ENCODE peak calls at places on chromosomes 7 and 10, in four cellular contexts. A, B, F and M are unnamed samples.

GRCh38 chr7:12111461-12112405 is 99.4 kb upstream of the TMEM106B start:
- DNase-seq in B (no peak), A (no peak), F (no peak), M (peak; percentile 74)

GRCh38 chr7:55508301-55509011 is 63.8 kb downstream of the VOPP1 start:
- DNase-seq in B (no peak), A (no peak), F (peak; percentile 5), M (no peak)

GRCh38 chr7:90473819-90474218 is 4.4 kb downstream of the PTTG1IP2 start:
- DNase-seq in B (no peak), F (no peak), A (no peak), M (no peak)

GRCh38 chr7:155405399-155406318 is 52.3 kb upstream of the EN2 start:
- DNase-seq in B (no peak), F (no peak), A (peak; percentile 41), M (peak; percentile 29)

GRCh38 chr10:484925-485661 is 204.4 kb downstream of the DIP2C start:
- DNase-seq in A (no peak), F (no peak), B (no peak), M (no peak)

GRCh38 chr7:91230100-91230499 is 34.1 kb upstream of the FZD1 start:
- DNase-seq in F (no peak), B (no peak), A (no peak), M (no peak)

GRCh38 chr7:143494622-143495021 is 16.9 kb downstream of the TAS2R41 start:
- DNase-seq in B (no peak), A (no peak), F (no peak), M (no peak)

GRCh38 chr7:158655931-158656441 is 48.6 kb downstream of the NCAPG2 start:
- DNase-seq in F (no peak), B (peak; percentile 91), A (no peak), M (no peak)

GRCh38 chr10:131911451-131911850 is 10.6 kb downstream of the PPP2R2D start:
- DNase-seq in B (no peak), F (no peak), A (no peak), M (no peak)

GRCh38 chr7:139619367-139619657 is 95.8 kb downstream of the CLEC2L start:
- DNase-seq in A (no peak), B (no peak), F (no peak), M (no peak)

GRCh38 chr7:138970446-138970845 is 10.7 kb downstream of the KIAA1549 start:
- DNase-seq in B (no peak), F (no peak), A (no peak), M (no peak)

GRCh38 chr10:132429281-132430230 is 32.6 kb downstream of the PWWP2B start:
- DNase-seq in B (no peak), A (no peak), F (no peak), M (no peak)

GRCh38 chr10:36531621-36532020 is 593.8 kb upstream of the ANKRD30A start:
- DNase-seq in B (no peak), F (no peak), A (no peak), M (no peak)

GRCh38 chr10:3960496-3960895 is 175.5 kb upstream of the KLF6 start:
- DNase-seq in A (no peak), B (no peak), F (no peak), M (no peak)

GRCh38 chr7:24869572-24869971 is 110.4 kb downstream of the OSBPL3 start:
- DNase-seq in A (no peak), B (no peak), F (no peak), M (no peak)

GRCh38 chr7:40418445-40418844 is 283.6 kb downstream of the SUGCT start:
- DNase-seq in A (no peak), F (no peak), B (no peak), M (no peak)

GRCh38 chr10:98168147-98168546 is 33.7 kb downstream of the R3HCC1L start:
- DNase-seq in B (no peak), F (no peak), A (no peak), M (no peak)

GRCh38 chr7:117667456-117667855 is 187.6 kb downstream of the CFTR start:
- DNase-seq in A (no peak), F (no peak), B (no peak), M (no peak)
- TF ChIP-seq NR2C2 in A (no peak), F (no peak), B (no peak), M (no peak)

GRCh38 chr10:103854265-103854686 is 1.1 kb downstream of the SH3PXD2A start:
- DNase-seq in B (no peak), A (no peak), F (peak; percentile 80), M (peak; percentile 43)
- TF ChIP-seq USF2 in B (no peak), A (no peak), F (no peak), M (no peak)

DNA sequence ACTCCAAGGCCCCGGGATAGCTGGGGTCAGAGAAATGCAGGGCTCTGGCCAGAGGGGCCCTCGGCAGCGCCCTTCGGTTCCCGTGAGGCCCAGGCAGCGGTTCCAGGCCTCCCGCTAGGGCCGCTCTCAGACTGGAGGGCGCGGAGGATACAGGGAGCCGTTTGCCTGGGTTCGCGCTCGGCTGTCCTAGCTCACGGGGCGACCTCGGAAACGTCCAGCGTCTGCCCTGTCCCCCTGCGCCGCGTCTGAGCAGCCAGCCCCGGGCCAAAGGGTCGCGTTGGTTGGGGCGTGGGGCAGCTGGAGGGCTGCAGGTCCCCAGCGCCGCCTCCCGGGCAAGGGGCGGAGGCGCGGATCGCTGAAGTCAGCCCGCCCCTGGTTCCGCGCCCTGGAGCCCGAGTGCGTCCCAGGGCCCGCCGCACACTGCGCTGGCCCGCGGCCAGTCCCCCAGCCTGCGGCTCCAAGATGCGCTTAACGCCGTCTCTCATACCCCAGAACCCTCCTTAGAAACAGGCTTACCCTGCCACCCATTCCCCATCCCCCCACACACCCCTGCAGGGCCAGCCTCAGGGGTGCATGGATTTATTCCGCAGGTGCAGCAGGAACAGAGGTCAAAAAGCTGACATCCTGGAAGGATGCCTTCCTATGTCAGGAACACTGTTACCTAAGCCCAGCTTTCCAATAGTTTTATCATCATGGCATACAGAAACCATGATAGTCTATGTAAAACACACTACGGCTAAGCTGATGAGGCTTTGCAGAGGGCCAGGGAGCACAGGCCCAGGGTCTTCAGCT is 22.1 kb upstream of the OPN4 start:
- DNase-seq in A (peak; percentile 18), B (no peak), F (no peak), M (peak; percentile 86)
- TF ChIP-seq ATF2 in A (no peak), B (no peak), F (no peak), M (no peak)

GRCh38 chr7:22445871-22446270 is 54.1 kb downstream of the STEAP1B start:
- DNase-seq in F (no peak), A (no peak), B (no peak), M (no peak)

GRCh38 chr7:22447008-22447407 is 53.0 kb downstream of the STEAP1B start:
- DNase-seq in B (no peak), A (no peak), F (no peak), M (no peak)

GRCh38 chr7:22444181-22444966 is 55.6 kb downstream of the STEAP1B start:
- DNase-seq in F (peak; percentile 95), A (no peak), B (no peak), M (no peak)

GRCh38 chr7:22443370-22444180 is 56.4 kb downstream of the STEAP1B start:
- DNase-seq in B (no peak), A (peak; percentile 42), F (peak; percentile 95), M (no peak)

GRCh38 chr7:22445140-22445722 is 54.8 kb downstream of the STEAP1B start:
- DNase-seq in A (no peak), B (no peak), F (no peak), M (peak; percentile 52)
- TF ChIP-seq NR2C2 in A (no peak), B (no peak), F (no peak), M (no peak)

DNA sequence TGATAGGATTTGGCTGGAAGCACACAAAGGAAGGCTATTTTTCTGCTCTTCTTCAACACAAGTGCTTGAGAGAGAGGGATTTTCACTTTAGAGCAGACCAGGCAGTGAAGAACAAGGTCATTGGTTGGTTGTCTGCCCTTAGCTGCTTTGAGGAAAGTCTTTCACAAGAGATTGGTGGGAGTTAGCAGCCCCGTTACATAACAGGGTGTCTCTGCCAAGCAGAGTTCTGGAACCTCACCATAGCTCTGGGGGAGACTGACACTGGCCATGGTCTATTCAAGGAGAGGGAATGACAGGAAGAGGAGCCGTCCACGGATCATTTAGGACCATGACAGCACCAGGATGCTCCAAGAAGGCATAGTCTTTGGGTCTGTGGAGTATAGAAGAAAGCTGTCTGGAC is 150.2 kb downstream of the CAMK1D start:
- DNase-seq in F (no peak), A (no peak), B (no peak), M (no peak)
- TF ChIP-seq USF2 in F (no peak), A (no peak), B (no peak), M (no peak)

DNA sequence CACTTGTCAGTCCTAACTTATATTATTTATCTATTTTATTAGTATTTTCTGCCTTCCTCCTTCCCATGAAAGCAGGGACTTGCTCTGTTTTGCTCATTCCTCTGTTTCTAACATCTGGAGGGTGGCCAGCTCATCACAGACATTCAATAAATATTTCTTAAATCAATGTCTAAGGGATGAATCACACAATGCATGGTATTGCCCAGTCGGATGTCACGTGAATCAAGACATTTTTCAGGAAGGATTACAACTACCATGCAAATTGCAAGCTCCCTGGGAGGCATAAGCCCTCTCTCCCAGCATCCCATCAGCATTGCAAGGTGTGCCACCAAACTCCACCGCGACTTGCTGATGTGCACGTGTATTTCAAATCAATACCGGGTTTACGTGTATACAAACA is 146.6 kb upstream of the RNF32 start:
- DNase-seq in B (no peak), A (no peak), F (no peak), M (no peak)
- TF ChIP-seq ATF2 in B (no peak), A (no peak), F (no peak), M (no peak)